ENCODE peak calls at places on chromosome 7, in six cellular contexts. C is HT-29; K is stimulated activated CD4-positive, alpha-beta T cell treated with anti-CD3 and anti-CD28 coated beads, Interleukin-1b, Interleukin-23, amount 100 ng/mL, for 1 hour; X is M059J; L is tibial artery; Z is HEK293T. R is an unnamed sample.

GRCh38 chr7:105036217-105037168 is 22.5 kb downstream of the KMT2E start:
- DNase-seq in C (no peak), K (no peak), X (no peak), L (no peak), Z (no peak), R (no peak)

GRCh38 chr7:151686826-151687225 is 167.1 kb upstream of the RHEB start:
- DNase-seq in C (no peak), K (no peak), X (peak), L (no peak), Z (no peak), R (no peak)

GRCh38 chr7:142793156-142793555 is 22.4 kb downstream of the PRSS2 start:
- DNase-seq in C (no peak), K (no peak), X (peak), L (no peak), Z (no peak), R (no peak)

GRCh38 chr7:155412416-155413253 is 45.3 kb upstream of the EN2 start:
- DNase-seq in C (peak), K (peak), X (peak), L (no peak), Z (peak), R (peak)

GRCh38 chr7:87110778-87111177 is 41.5 kb upstream of the DMTF1 start:
- DNase-seq in C (no peak), K (no peak), X (peak), L (no peak), Z (peak), R (no peak)

GRCh38 chr7:157503229-157503628 is 166.4 kb downstream of the DNAJB6 start:
- DNase-seq in C (no peak), K (no peak), X (no peak), L (no peak), Z (no peak), R (no peak)

GRCh38 chr7:35551682-35552081 is 143.3 kb downstream of the HERPUD2 start:
- DNase-seq in C (no peak), K (no peak), X (no peak), L (no peak), Z (no peak), R (no peak)

GRCh38 chr7:143367972-143368371 is 5.5 kb upstream of the FAM131B start:
- DNase-seq in C (peak), K (no peak), X (peak), L (no peak), Z (no peak), R (no peak)

GRCh38 chr7:127907110-127907509 is 124.1 kb downstream of the LRRC4 start:
- DNase-seq in C (no peak), K (no peak), X (no peak), L (no peak), Z (no peak), R (no peak)

GRCh38 chr7:96901822-96902412 is 103.4 kb upstream of the DLX6 start:
- DNase-seq in C (no peak), K (no peak), X (no peak), L (no peak), Z (no peak), R (no peak)

GRCh38 chr7:76054129-76055120 is 6.5 kb downstream of the MDH2 start:
- DNase-seq in C (peak), K (no peak), X (peak), L (no peak), Z (no peak), R (no peak)

GRCh38 chr7:45399069-45399468 is 175.1 kb upstream of the ADCY1 start:
- DNase-seq in C (no peak), K (no peak), X (no peak), L (no peak), Z (no peak), R (no peak)

GRCh38 chr7:27116521-27116946 is 14.0 kb downstream of the HOXA4 start:
- DNase-seq in C (no peak), K (no peak), X (no peak), L (no peak), Z (no peak), R (no peak)

GRCh38 chr7:41825927-41826480 is 123.1 kb upstream of the INHBA start:
- DNase-seq in C (no peak), K (no peak), X (peak), L (no peak), Z (no peak), R (no peak)

GRCh38 chr7:57181281-57181680 is 49.0 kb upstream of the ZNF479 start:
- DNase-seq in C (no peak), K (no peak), X (no peak), L (no peak), Z (no peak), R (no peak)

GRCh38 chr7:2360791-2361190 is 6.2 kb downstream of the EIF3B start:
- DNase-seq in C (no peak), K (no peak), X (no peak), L (no peak), Z (no peak), R (peak)

GRCh38 chr7:44096326-44096881 is 7.7 kb upstream of the AEBP1 start:
- DNase-seq in C (no peak), K (no peak), X (no peak), L (no peak), Z (no peak), R (no peak)

GRCh38 chr7:118803-119376 is 73.5 kb upstream of the FAM20C start:
- DNase-seq in C (no peak), K (no peak), X (no peak), L (no peak), Z (no peak), R (no peak)

GRCh38 chr7:89798599-89798996 is 355.7 kb upstream of the STEAP1 start:
- DNase-seq in C (no peak), K (no peak), X (no peak), L (no peak), Z (no peak), R (no peak)

GRCh38 chr7:71645836-71646235 is 513.9 kb downstream of the GALNT17 start:
- DNase-seq in C (no peak), K (no peak), X (peak), L (no peak), Z (no peak), R (no peak)

GRCh38 chr7:29319719-29320521 is 125.3 kb downstream of the CHN2 start:
- DNase-seq in C (no peak), K (no peak), X (no peak), L (no peak), Z (no peak), R (no peak)

GRCh38 chr7:111510584-111511378 is 51.5 kb downstream of the IMMP2L start:
- DNase-seq in C (no peak), K (no peak), X (peak), L (no peak), Z (no peak), R (no peak)

GRCh38 chr7:94922457-94922856 is 15.1 kb downstream of the PPP1R9A start:
- DNase-seq in C (no peak), K (no peak), X (no peak), L (no peak), Z (no peak), R (no peak)

GRCh38 chr7:73547841-73548240 is 9.6 kb downstream of the BCL7B start:
- DNase-seq in C (no peak), K (no peak), X (no peak), L (no peak), Z (no peak), R (no peak)

GRCh38 chr7:5094641-5095040 is 49.0 kb downstream of the RBAK start:
- DNase-seq in C (no peak), K (no peak), X (no peak), L (no peak), Z (no peak), R (no peak)

GRCh38 chr7:80186721-80187120 is 52.1 kb downstream of the GNAI1 start:
- DNase-seq in C (no peak), K (no peak), X (peak), L (no peak), Z (no peak), R (no peak)

GRCh38 chr7:82699773-82700186 is 256.2 kb upstream of the CACNA2D1 start:
- DNase-seq in C (peak), K (no peak), X (peak), L (no peak), Z (no peak), R (no peak)

GRCh38 chr7:53340220-53340619 is 304.8 kb downstream of the POM121L12 start:
- DNase-seq in C (no peak), K (no peak), X (no peak), L (no peak), Z (no peak), R (no peak)

GRCh38 chr7:142104550-142105527 is 6.7 kb upstream of the MGAM2 start:
- DNase-seq in C (peak), K (no peak), X (no peak), L (peak), Z (no peak), R (no peak)

GRCh38 chr7:130721486-130722277 is 12.3 kb downstream of the KLF14 start:
- DNase-seq in C (peak), K (no peak), X (peak), L (peak), Z (peak), R (peak)

GRCh38 chr7:51298912-51299311 is 17.7 kb downstream of the COBL start:
- DNase-seq in C (no peak), K (no peak), X (no peak), L (no peak), Z (no peak), R (no peak)

GRCh38 chr7:74718336-74718735 is 55.5 kb upstream of the NCF1 start:
- DNase-seq in C (no peak), K (no peak), X (peak), L (no peak), Z (no peak), R (no peak)

GRCh38 chr7:155515318-155515717 is 31.0 kb downstream of the CNPY1 start:
- DNase-seq in C (no peak), K (no peak), X (no peak), L (no peak), Z (no peak), R (no peak)

GRCh38 chr7:80372415-80372814 is 139.4 kb downstream of the GNAT3 start:
- DNase-seq in C (no peak), K (no peak), X (peak), L (no peak), Z (no peak), R (no peak)

R was measured in testis.